ENCODE peak calls at places on chromosomes 5 and 9, in eight cellular contexts. T is right atrium auricular region, F is HepG2, K is lower lobe of right lung, D is upper lobe of left lung, R is omental fat pad, N is nephron progenitor cell, E is HFFc6. J is an unnamed sample.

GRCh38 chr5:64666058-64666457 is 24.2 kb upstream of the SHISAL2B start:
- DNase-seq in F (no peak), D (no peak), R (no peak), N (no peak), K (no peak), T (no peak), E (peak; percentile 48), J (no peak)

GRCh38 chr9:73118898-73119554 is 32.6 kb upstream of the ANXA1 start:
- DNase-seq in F (no peak), N (no peak), E (peak; percentile 30), K (no peak), D (no peak), R (no peak), T (no peak), J (no peak)

GRCh38 chr9:6024035-6024554 is 8.7 kb upstream of the RANBP6 start:
- DNase-seq in N (peak; percentile 13), R (no peak), T (no peak), E (no peak), D (no peak), F (peak; percentile 35), K (no peak), J (no peak)

GRCh38 chr5:74372502-74373445 is 267.8 kb downstream of the ENC1 start:
- DNase-seq in K (no peak), D (no peak), N (no peak), R (no peak), T (no peak), E (no peak), F (no peak), J (no peak)

GRCh38 chr9:79686381-79687130 is 114.8 kb downstream of the TLE4 start:
- DNase-seq in R (no peak), F (no peak), N (no peak), T (no peak), E (peak; percentile 88), D (no peak), K (no peak), J (no peak)

GRCh38 chr9:125794708-125795107 is 47.5 kb downstream of the PBX3 start:
- DNase-seq in R (no peak), F (peak; percentile 30), N (no peak), E (no peak), T (no peak), D (no peak), K (no peak), J (no peak)

GRCh38 chr9:37998881-37999311 is 70.1 kb downstream of the SHB start:
- DNase-seq in D (no peak), F (no peak), E (no peak), T (no peak), R (no peak), N (no peak), K (peak; percentile 64), J (no peak)

GRCh38 chr9:16484744-16485143 is 385.7 kb downstream of the BNC2 start:
- DNase-seq in N (no peak), E (no peak), R (no peak), F (no peak), K (no peak), T (no peak), D (no peak), J (no peak)

GRCh38 chr5:93017854-93018253 is 563.2 kb downstream of the NR2F1-AS1 start:
- DNase-seq in T (no peak), R (no peak), N (no peak), E (peak; percentile 45), F (no peak), K (no peak), D (no peak), J (no peak)

GRCh38 chr5:10367586-10367985 is 14.1 kb downstream of the MARCHF6 start:
- DNase-seq in E (no peak), F (no peak), D (no peak), R (no peak), T (no peak), N (no peak), K (no peak), J (no peak)

GRCh38 chr9:131012396-131012917 is 3.5 kb downstream of the LAMC3 start:
- DNase-seq in N (no peak), E (no peak), R (no peak), D (no peak), F (no peak), T (no peak), K (no peak), J (no peak)

GRCh38 chr5:78213799-78214198 is 80.7 kb downstream of the AP3B1 start:
- DNase-seq in F (no peak), T (no peak), R (no peak), D (no peak), E (no peak), N (no peak), K (no peak), J (no peak)

GRCh38 chr9:17059465-17059864 is 75.4 kb upstream of the CNTLN start:
- DNase-seq in R (no peak), K (no peak), F (no peak), T (no peak), N (no peak), D (no peak), E (no peak), J (no peak)

GRCh38 chr9:31588010-31588409 is 796.4 kb upstream of the ACO1 start:
- DNase-seq in E (no peak), F (no peak), N (no peak), R (no peak), K (no peak), D (no peak), T (no peak), J (no peak)

GRCh38 chr5:169300468-169301385 is at the start of gene SLIT3:
- DNase-seq in D (peak; percentile 88), E (peak; percentile 57), T (peak; percentile 86), F (no peak), K (no peak), N (peak; percentile 87), R (peak; percentile 46), J (peak; percentile 79)

GRCh38 chr9:19998823-19999455 is 210.1 kb upstream of the SLC24A2 start:
- DNase-seq in D (no peak), F (no peak), K (no peak), E (peak; percentile 41), R (no peak), T (no peak), N (no peak), J (no peak)

GRCh38 chr5:19492861-19493260 is 495.1 kb downstream of the CDH18 start:
- DNase-seq in R (no peak), E (no peak), D (no peak), F (no peak), N (no peak), T (no peak), K (no peak), J (no peak)

GRCh38 chr5:16596541-16596940 is 20.3 kb downstream of the RETREG1 start:
- DNase-seq in E (peak; percentile 45), K (no peak), D (no peak), F (no peak), T (no peak), R (no peak), N (no peak), J (no peak)

GRCh38 chr9:4055055-4055454 is 244.8 kb downstream of the GLIS3 start:
- DNase-seq in N (no peak), E (no peak), R (no peak), D (no peak), T (no peak), F (no peak), K (no peak), J (no peak)

GRCh38 chr5:125227333-125228075 is 481.1 kb upstream of the ZNF608 start:
- DNase-seq in R (no peak), D (no peak), N (peak; percentile 16), K (no peak), F (no peak), E (peak; percentile 3), T (no peak), J (no peak)

GRCh38 chr5:78265163-78265562 is 29.3 kb downstream of the AP3B1 start:
- DNase-seq in K (no peak), D (no peak), E (no peak), F (no peak), R (no peak), N (no peak), T (no peak), J (no peak)

GRCh38 chr5:124660229-124661093 is 86.0 kb downstream of the ZNF608 start:
- DNase-seq in R (no peak), D (no peak), F (no peak), T (no peak), E (no peak), N (no peak), K (no peak), J (no peak)

GRCh38 chr9:83937861-83938455 is 16.7 kb upstream of the KIF27 start:
- DNase-seq in T (no peak), N (peak; percentile 39), R (no peak), E (peak; percentile 60), K (no peak), D (no peak), F (peak; percentile 68), J (no peak)
- TF ChIP-seq CTCF in T (peak; percentile 63), N (peak; percentile 68), R (peak; percentile 28), E (peak; percentile 88), K (peak; percentile 67), D (peak; percentile 75), F (peak; percentile 78), J (peak; percentile 85)

GRCh38 chr5:172891716-172892421 is 57.8 kb downstream of the ERGIC1 start:
- DNase-seq in K (peak; percentile 82), T (peak; percentile 94), E (no peak), N (no peak), R (no peak), F (no peak), D (no peak), J (no peak)

GRCh38 chr5:172892713-172893112 is 58.7 kb downstream of the ERGIC1 start:
- DNase-seq in N (no peak), K (no peak), D (no peak), E (no peak), T (no peak), F (no peak), R (no peak), J (no peak)

GRCh38 chr5:172887735-172888134 is 53.7 kb downstream of the ERGIC1 start:
- DNase-seq in N (peak; percentile 33), R (no peak), F (no peak), K (peak; percentile 72), T (no peak), E (peak; percentile 82), D (no peak), J (no peak)

GRCh38 chr5:172886974-172887491 is 53.0 kb downstream of the ERGIC1 start:
- DNase-seq in N (no peak), E (peak; percentile 95), K (peak; percentile 95), T (peak; percentile 86), R (peak; percentile 79), D (no peak), F (peak; percentile 85), J (no peak)

GRCh38 chr5:172890659-172891058 is 56.6 kb downstream of the ERGIC1 start:
- DNase-seq in F (no peak), K (no peak), N (no peak), T (no peak), E (no peak), D (no peak), R (no peak), J (no peak)
- TF ChIP-seq CTCF in F (no peak), K (no peak), N (no peak), T (no peak), E (no peak), D (no peak), R (no peak), J (no peak)

GRCh38 chr5:103587185-103587748 is 24.7 kb upstream of the NUDT12 start:
- DNase-seq in T (no peak), F (peak; percentile 9), N (no peak), K (no peak), D (no peak), E (peak; percentile 15), R (no peak), J (no peak)
- TF ChIP-seq CTCF in T (no peak), F (peak; percentile 28), N (peak; percentile 53), K (peak; percentile 37), D (peak; percentile 15), E (peak; percentile 74), R (no peak), J (peak; percentile 82)

GRCh38 chr5:116305899-116306298 is 221.1 kb downstream of the COMMD10 start:
- DNase-seq in D (no peak), F (no peak), E (no peak), T (no peak), K (no peak), N (no peak), R (no peak), J (no peak)
- TF ChIP-seq CTCF in D (no peak), F (no peak), E (no peak), T (no peak), K (no peak), N (no peak), R (no peak), J (no peak)